ENCODE peak calls at places on chromosomes 11 and 22, in ten cellular contexts. J, B, A, L, Q, V, E, G, Y and T are unnamed samples.

GRCh38 chr11:111707039-111707690 is 59.0 kb downstream of the PPP2R1B start:
- DNase-seq in Y (no peak), J (no peak), E (peak; percentile 60), Q (peak; percentile 43), V (no peak), B (no peak), A (no peak), G (no peak), L (peak; percentile 51), T (no peak)

GRCh38 chr22:32444068-32444467 is 20.2 kb downstream of the BPIFC start:
- DNase-seq in E (no peak), Y (no peak), V (no peak), A (no peak), B (peak; percentile 45), L (no peak), G (no peak), Q (no peak), J (no peak), T (no peak)

GRCh38 chr11:21567628-21568290 is 625.1 kb upstream of the ANO5 start:
- DNase-seq in L (no peak), J (no peak), B (no peak), Y (no peak), E (no peak), Q (no peak), A (no peak), V (no peak), G (no peak), T (no peak)

GRCh38 chr11:83033972-83034672 is 37.6 kb downstream of the RAB30 start:
- DNase-seq in G (no peak), L (peak; percentile 58), B (peak; percentile 35), Y (no peak), A (peak; percentile 20), E (peak; percentile 78), J (no peak), V (peak; percentile 9), Q (peak; percentile 48), T (no peak)

GRCh38 chr22:40193429-40194421 is 16.0 kb downstream of the TNRC6B start:
- DNase-seq in B (peak; percentile 55), L (no peak), A (no peak), J (no peak), G (no peak), Q (no peak), E (no peak), V (no peak), Y (no peak), T (no peak)

GRCh38 chr22:39839917-39840510 is 53.5 kb downstream of the ENTHD1 start:
- DNase-seq in L (no peak), G (no peak), A (no peak), Y (no peak), V (no peak), Q (no peak), J (no peak), E (no peak), B (no peak), T (peak; percentile 12)

GRCh38 chr11:93063101-93063500 is 93.7 kb downstream of the MTNR1B start:
- DNase-seq in E (no peak), L (no peak), A (no peak), G (no peak), Q (no peak), B (no peak), Y (no peak), V (no peak), J (no peak), T (no peak)

GRCh38 chr11:128621491-128622136 is 34.3 kb upstream of the ETS1 start:
- DNase-seq in V (no peak), Q (no peak), E (peak; percentile 70), A (no peak), J (no peak), Y (no peak), G (no peak), B (no peak), L (no peak), T (no peak)

GRCh38 chr11:111604392-111605009 is 2.3 kb downstream of the SIK2 start:
- DNase-seq in E (no peak), L (no peak), V (no peak), J (peak; percentile 68), Q (no peak), G (no peak), B (peak; percentile 79), A (no peak), Y (no peak), T (peak; percentile 52)

GRCh38 chr22:28023774-28024173 is 104.7 kb upstream of the PITPNB start:
- DNase-seq in A (no peak), V (no peak), L (no peak), Y (no peak), B (no peak), E (no peak), G (no peak), Q (peak; percentile 1), J (no peak), T (no peak)

GRCh38 chr11:125214466-125215204 is 50.1 kb downstream of the PKNOX2 start:
- DNase-seq in G (no peak), J (no peak), A (no peak), V (no peak), E (no peak), L (peak; percentile 27), Q (no peak), B (peak; percentile 47), Y (no peak), T (no peak)

GRCh38 chr11:117309310-117309709 is 6.7 kb downstream of the BACE1 start:
- DNase-seq in V (no peak), G (no peak), B (no peak), J (no peak), E (no peak), L (no peak), Q (no peak), Y (no peak), A (no peak), T (no peak)

GRCh38 chr22:49284931-49285330 is 542.7 kb downstream of the BRD1 start:
- DNase-seq in J (no peak), V (no peak), Q (no peak), B (no peak), A (no peak), G (no peak), E (no peak), Y (no peak), L (no peak), T (no peak)

GRCh38 chr22:22820626-22821025 is 67.0 kb upstream of the IGLL5 start:
- DNase-seq in G (no peak), V (no peak), Y (no peak), L (no peak), A (no peak), B (no peak), J (no peak), E (no peak), Q (no peak), T (no peak)

GRCh38 chr11:76694664-76695063 is 24.1 kb upstream of the LRRC32 start:
- DNase-seq in Y (no peak), B (no peak), A (no peak), Q (no peak), V (no peak), L (no peak), G (no peak), J (no peak), E (no peak), T (no peak)

GRCh38 chr11:64294665-64295289 is 3.7 kb downstream of the KCNK4 start:
- DNase-seq in B (peak; percentile 20), G (no peak), J (no peak), Q (no peak), A (no peak), Y (no peak), V (no peak), E (no peak), L (no peak), T (no peak)

GRCh38 chr11:94638902-94639373 is 71.8 kb downstream of the PIWIL4 start:
- DNase-seq in Y (no peak), B (no peak), Q (no peak), J (no peak), A (no peak), G (no peak), V (no peak), E (no peak), L (no peak), T (no peak)

GRCh38 chr11:31096191-31096590 is 273.3 kb downstream of the DCDC1 start:
- DNase-seq in Y (no peak), A (no peak), V (no peak), Q (no peak), J (no peak), B (no peak), E (no peak), G (no peak), L (no peak), T (no peak)

GRCh38 chr22:38074181-38075104 is 9.5 kb downstream of the SLC16A8 start:
- DNase-seq in G (no peak), A (peak; percentile 12), Y (no peak), Q (no peak), E (no peak), V (no peak), L (no peak), J (no peak), B (peak; percentile 67), T (no peak)

GRCh38 chr11:64263021-64263946 is 12.0 kb downstream of the PLCB3 start:
- DNase-seq in E (peak; percentile 46), V (no peak), A (no peak), Q (no peak), B (peak; percentile 61), Y (no peak), G (no peak), J (no peak), L (no peak), T (no peak)

GRCh38 chr11:124823512-124824376 is 23.5 kb upstream of the MSANTD2 start:
- DNase-seq in J (no peak), E (no peak), A (no peak), G (no peak), L (no peak), Y (no peak), B (no peak), V (no peak), Q (peak; percentile 58), T (no peak)